ENCODE peak calls at places on chromosomes 16 and 17, in nine cellular contexts. One of them, this sample, is unnamed.

GRCh38 chr17:61729690-61730268 is 133.5 kb downstream of the BRIP1 start:
- DNase-seq in stimulated activated CD4-positive, alpha-beta T cell treated with anti-CD3 and anti-CD28 coated beads, TNF-alpha, amount 100 ng/mL, for 1 hour: no peak
- DNase-seq in C1 segment of cervical spinal cord: no peak
- DNase-seq in CD4-positive, alpha-beta T cell: no peak
- DNase-seq in choroid plexus epithelial cell: no peak
- DNase-seq in effector CD4-positive, alpha-beta T cell: no peak
- DNase-seq in activated naive CD8-positive, alpha-beta T cell treated with anti-CD3 and anti-CD28 coated beads, Interleukin-2, amount 50 U/mL, for 24 hours: no peak
- DNase-seq in NCI-H2227 treated with DMSO at 0.1 percent for 48 hours: no peak
- DNase-seq in amygdala: no peak
- DNase-seq in this sample: no peak

GRCh38 chr16:81220369-81220768 is 18.1 kb upstream of the BCO1 start:
- DNase-seq in stimulated activated CD4-positive, alpha-beta T cell treated with anti-CD3 and anti-CD28 coated beads, TNF-alpha, amount 100 ng/mL, for 1 hour: no peak
- DNase-seq in C1 segment of cervical spinal cord: no peak
- DNase-seq in CD4-positive, alpha-beta T cell: no peak
- DNase-seq in choroid plexus epithelial cell: no peak
- DNase-seq in effector CD4-positive, alpha-beta T cell: no peak
- DNase-seq in activated naive CD8-positive, alpha-beta T cell treated with anti-CD3 and anti-CD28 coated beads, Interleukin-2, amount 50 U/mL, for 24 hours: no peak
- DNase-seq in NCI-H2227 treated with DMSO at 0.1 percent for 48 hours: no peak
- DNase-seq in amygdala: no peak
- DNase-seq in this sample: no peak

GRCh38 chr17:59001158-59001814 is 105.4 kb downstream of the TRIM37 start:
- DNase-seq in stimulated activated CD4-positive, alpha-beta T cell treated with anti-CD3 and anti-CD28 coated beads, TNF-alpha, amount 100 ng/mL, for 1 hour: peak; percentile 29
- DNase-seq in C1 segment of cervical spinal cord: no peak
- DNase-seq in CD4-positive, alpha-beta T cell: peak; percentile 36
- DNase-seq in choroid plexus epithelial cell: peak; percentile 67
- DNase-seq in effector CD4-positive, alpha-beta T cell: peak; percentile 55
- DNase-seq in activated naive CD8-positive, alpha-beta T cell treated with anti-CD3 and anti-CD28 coated beads, Interleukin-2, amount 50 U/mL, for 24 hours: peak; percentile 69
- DNase-seq in NCI-H2227 treated with DMSO at 0.1 percent for 48 hours: no peak
- DNase-seq in amygdala: no peak
- DNase-seq in this sample: no peak

GRCh38 chr16:81723098-81723723 is 55.9 kb upstream of the PLCG2 start:
- DNase-seq in stimulated activated CD4-positive, alpha-beta T cell treated with anti-CD3 and anti-CD28 coated beads, TNF-alpha, amount 100 ng/mL, for 1 hour: no peak
- DNase-seq in C1 segment of cervical spinal cord: no peak
- DNase-seq in CD4-positive, alpha-beta T cell: peak; percentile 19
- DNase-seq in choroid plexus epithelial cell: peak; percentile 94
- DNase-seq in effector CD4-positive, alpha-beta T cell: peak; percentile 55
- DNase-seq in activated naive CD8-positive, alpha-beta T cell treated with anti-CD3 and anti-CD28 coated beads, Interleukin-2, amount 50 U/mL, for 24 hours: no peak
- DNase-seq in NCI-H2227 treated with DMSO at 0.1 percent for 48 hours: peak; percentile 80
- DNase-seq in amygdala: no peak
- DNase-seq in this sample: peak; percentile 9

GRCh38 chr16:22235839-22236745 is 30.0 kb downstream of the EEF2K start:
- DNase-seq in stimulated activated CD4-positive, alpha-beta T cell treated with anti-CD3 and anti-CD28 coated beads, TNF-alpha, amount 100 ng/mL, for 1 hour: no peak
- DNase-seq in C1 segment of cervical spinal cord: no peak
- DNase-seq in CD4-positive, alpha-beta T cell: no peak
- DNase-seq in choroid plexus epithelial cell: no peak
- DNase-seq in effector CD4-positive, alpha-beta T cell: no peak
- DNase-seq in activated naive CD8-positive, alpha-beta T cell treated with anti-CD3 and anti-CD28 coated beads, Interleukin-2, amount 50 U/mL, for 24 hours: no peak
- DNase-seq in NCI-H2227 treated with DMSO at 0.1 percent for 48 hours: peak; percentile 38
- DNase-seq in amygdala: no peak
- DNase-seq in this sample: no peak

GRCh38 chr17:63446218-63446980 is at the start of gene CYB561:
- DNase-seq in stimulated activated CD4-positive, alpha-beta T cell treated with anti-CD3 and anti-CD28 coated beads, TNF-alpha, amount 100 ng/mL, for 1 hour: peak; percentile 64
- DNase-seq in C1 segment of cervical spinal cord: peak; percentile 28
- DNase-seq in CD4-positive, alpha-beta T cell: peak; percentile 62
- DNase-seq in choroid plexus epithelial cell: peak; percentile 59
- DNase-seq in effector CD4-positive, alpha-beta T cell: peak; percentile 48
- DNase-seq in activated naive CD8-positive, alpha-beta T cell treated with anti-CD3 and anti-CD28 coated beads, Interleukin-2, amount 50 U/mL, for 24 hours: peak; percentile 75
- DNase-seq in NCI-H2227 treated with DMSO at 0.1 percent for 48 hours: peak; percentile 60
- DNase-seq in amygdala: no peak
- DNase-seq in this sample: peak; percentile 95

GRCh38 chr16:11138769-11139623 is 117.0 kb downstream of the SOCS1 start:
- DNase-seq in stimulated activated CD4-positive, alpha-beta T cell treated with anti-CD3 and anti-CD28 coated beads, TNF-alpha, amount 100 ng/mL, for 1 hour: no peak
- DNase-seq in C1 segment of cervical spinal cord: no peak
- DNase-seq in CD4-positive, alpha-beta T cell: no peak
- DNase-seq in choroid plexus epithelial cell: peak; percentile 94
- DNase-seq in effector CD4-positive, alpha-beta T cell: no peak
- DNase-seq in activated naive CD8-positive, alpha-beta T cell treated with anti-CD3 and anti-CD28 coated beads, Interleukin-2, amount 50 U/mL, for 24 hours: no peak
- DNase-seq in NCI-H2227 treated with DMSO at 0.1 percent for 48 hours: no peak
- DNase-seq in amygdala: no peak
- DNase-seq in this sample: no peak

GRCh38 chr16:55502801-55503366 is 6.0 kb upstream of the LPCAT2 start:
- DNase-seq in stimulated activated CD4-positive, alpha-beta T cell treated with anti-CD3 and anti-CD28 coated beads, TNF-alpha, amount 100 ng/mL, for 1 hour: no peak
- DNase-seq in C1 segment of cervical spinal cord: peak; percentile 82
- DNase-seq in CD4-positive, alpha-beta T cell: no peak
- DNase-seq in choroid plexus epithelial cell: peak; percentile 92
- DNase-seq in effector CD4-positive, alpha-beta T cell: no peak
- DNase-seq in activated naive CD8-positive, alpha-beta T cell treated with anti-CD3 and anti-CD28 coated beads, Interleukin-2, amount 50 U/mL, for 24 hours: no peak
- DNase-seq in NCI-H2227 treated with DMSO at 0.1 percent for 48 hours: no peak
- DNase-seq in amygdala: peak; percentile 89
- DNase-seq in this sample: peak; percentile 96

GRCh38 chr17:10751569-10751968 is 21.7 kb upstream of the TMEM220 start:
- DNase-seq in stimulated activated CD4-positive, alpha-beta T cell treated with anti-CD3 and anti-CD28 coated beads, TNF-alpha, amount 100 ng/mL, for 1 hour: no peak
- DNase-seq in C1 segment of cervical spinal cord: no peak
- DNase-seq in CD4-positive, alpha-beta T cell: no peak
- DNase-seq in choroid plexus epithelial cell: no peak
- DNase-seq in effector CD4-positive, alpha-beta T cell: no peak
- DNase-seq in activated naive CD8-positive, alpha-beta T cell treated with anti-CD3 and anti-CD28 coated beads, Interleukin-2, amount 50 U/mL, for 24 hours: no peak
- DNase-seq in NCI-H2227 treated with DMSO at 0.1 percent for 48 hours: no peak
- DNase-seq in amygdala: no peak
- DNase-seq in this sample: no peak

GRCh38 chr16:24540575-24541240 is 1.3 kb downstream of the RBBP6 start:
- DNase-seq in stimulated activated CD4-positive, alpha-beta T cell treated with anti-CD3 and anti-CD28 coated beads, TNF-alpha, amount 100 ng/mL, for 1 hour: no peak
- DNase-seq in C1 segment of cervical spinal cord: no peak
- DNase-seq in CD4-positive, alpha-beta T cell: peak; percentile 13
- DNase-seq in choroid plexus epithelial cell: peak; percentile 36
- DNase-seq in effector CD4-positive, alpha-beta T cell: peak; percentile 6
- DNase-seq in activated naive CD8-positive, alpha-beta T cell treated with anti-CD3 and anti-CD28 coated beads, Interleukin-2, amount 50 U/mL, for 24 hours: peak; percentile 14
- DNase-seq in NCI-H2227 treated with DMSO at 0.1 percent for 48 hours: peak; percentile 12
- DNase-seq in amygdala: no peak
- DNase-seq in this sample: no peak

GRCh38 chr17:27294689-27295630 is 1.0 kb downstream of the WSB1 start:
- DNase-seq in stimulated activated CD4-positive, alpha-beta T cell treated with anti-CD3 and anti-CD28 coated beads, TNF-alpha, amount 100 ng/mL, for 1 hour: no peak
- DNase-seq in C1 segment of cervical spinal cord: peak; percentile 61
- DNase-seq in CD4-positive, alpha-beta T cell: peak; percentile 33
- DNase-seq in choroid plexus epithelial cell: peak; percentile 94
- DNase-seq in effector CD4-positive, alpha-beta T cell: peak; percentile 25
- DNase-seq in activated naive CD8-positive, alpha-beta T cell treated with anti-CD3 and anti-CD28 coated beads, Interleukin-2, amount 50 U/mL, for 24 hours: peak; percentile 20
- DNase-seq in NCI-H2227 treated with DMSO at 0.1 percent for 48 hours: peak; percentile 51
- DNase-seq in amygdala: peak; percentile 42
- DNase-seq in this sample: no peak

GRCh38 chr16:69476920-69477418 is 52.5 kb downstream of the CYB5B start:
- DNase-seq in stimulated activated CD4-positive, alpha-beta T cell treated with anti-CD3 and anti-CD28 coated beads, TNF-alpha, amount 100 ng/mL, for 1 hour: no peak
- DNase-seq in C1 segment of cervical spinal cord: no peak
- DNase-seq in CD4-positive, alpha-beta T cell: no peak
- DNase-seq in choroid plexus epithelial cell: peak; percentile 82
- DNase-seq in effector CD4-positive, alpha-beta T cell: no peak
- DNase-seq in activated naive CD8-positive, alpha-beta T cell treated with anti-CD3 and anti-CD28 coated beads, Interleukin-2, amount 50 U/mL, for 24 hours: no peak
- DNase-seq in NCI-H2227 treated with DMSO at 0.1 percent for 48 hours: no peak
- DNase-seq in amygdala: no peak
- DNase-seq in this sample: no peak

GRCh38 chr17:915416-916201 is 64.0 kb downstream of the NXN start:
- DNase-seq in stimulated activated CD4-positive, alpha-beta T cell treated with anti-CD3 and anti-CD28 coated beads, TNF-alpha, amount 100 ng/mL, for 1 hour: no peak
- DNase-seq in C1 segment of cervical spinal cord: no peak
- DNase-seq in CD4-positive, alpha-beta T cell: no peak
- DNase-seq in choroid plexus epithelial cell: peak; percentile 42
- DNase-seq in effector CD4-positive, alpha-beta T cell: no peak
- DNase-seq in activated naive CD8-positive, alpha-beta T cell treated with anti-CD3 and anti-CD28 coated beads, Interleukin-2, amount 50 U/mL, for 24 hours: no peak
- DNase-seq in NCI-H2227 treated with DMSO at 0.1 percent for 48 hours: peak; percentile 7
- DNase-seq in amygdala: no peak
- DNase-seq in this sample: no peak

GRCh38 chr16:85652431-85653221 is 36.1 kb downstream of the GINS2 start:
- DNase-seq in stimulated activated CD4-positive, alpha-beta T cell treated with anti-CD3 and anti-CD28 coated beads, TNF-alpha, amount 100 ng/mL, for 1 hour: no peak
- DNase-seq in C1 segment of cervical spinal cord: peak; percentile 40
- DNase-seq in CD4-positive, alpha-beta T cell: no peak
- DNase-seq in choroid plexus epithelial cell: peak; percentile 40
- DNase-seq in effector CD4-positive, alpha-beta T cell: no peak
- DNase-seq in activated naive CD8-positive, alpha-beta T cell treated with anti-CD3 and anti-CD28 coated beads, Interleukin-2, amount 50 U/mL, for 24 hours: peak; percentile 23
- DNase-seq in NCI-H2227 treated with DMSO at 0.1 percent for 48 hours: no peak
- DNase-seq in amygdala: peak; percentile 41
- DNase-seq in this sample: peak; percentile 92

GRCh38 chr17:7136266-7136877 is 21.8 kb upstream of the ASGR2 start:
- DNase-seq in stimulated activated CD4-positive, alpha-beta T cell treated with anti-CD3 and anti-CD28 coated beads, TNF-alpha, amount 100 ng/mL, for 1 hour: peak; percentile 79
- DNase-seq in C1 segment of cervical spinal cord: no peak
- DNase-seq in CD4-positive, alpha-beta T cell: peak; percentile 74
- DNase-seq in choroid plexus epithelial cell: peak; percentile 82
- DNase-seq in effector CD4-positive, alpha-beta T cell: peak; percentile 79
- DNase-seq in activated naive CD8-positive, alpha-beta T cell treated with anti-CD3 and anti-CD28 coated beads, Interleukin-2, amount 50 U/mL, for 24 hours: peak; percentile 79
- DNase-seq in NCI-H2227 treated with DMSO at 0.1 percent for 48 hours: peak; percentile 16
- DNase-seq in amygdala: peak; percentile 9
- DNase-seq in this sample: peak; percentile 88

GRCh38 chr17:28216032-28216431 is 103.0 kb upstream of the TMEM97 start:
- DNase-seq in stimulated activated CD4-positive, alpha-beta T cell treated with anti-CD3 and anti-CD28 coated beads, TNF-alpha, amount 100 ng/mL, for 1 hour: no peak
- DNase-seq in C1 segment of cervical spinal cord: no peak
- DNase-seq in CD4-positive, alpha-beta T cell: no peak
- DNase-seq in choroid plexus epithelial cell: no peak
- DNase-seq in effector CD4-positive, alpha-beta T cell: no peak
- DNase-seq in activated naive CD8-positive, alpha-beta T cell treated with anti-CD3 and anti-CD28 coated beads, Interleukin-2, amount 50 U/mL, for 24 hours: peak; percentile 24
- DNase-seq in NCI-H2227 treated with DMSO at 0.1 percent for 48 hours: no peak
- DNase-seq in amygdala: no peak
- DNase-seq in this sample: no peak

GRCh38 chr16:87666919-87667318 is 64.6 kb downstream of the JPH3 start:
- DNase-seq in stimulated activated CD4-positive, alpha-beta T cell treated with anti-CD3 and anti-CD28 coated beads, TNF-alpha, amount 100 ng/mL, for 1 hour: no peak
- DNase-seq in C1 segment of cervical spinal cord: no peak
- DNase-seq in CD4-positive, alpha-beta T cell: no peak
- DNase-seq in choroid plexus epithelial cell: no peak
- DNase-seq in effector CD4-positive, alpha-beta T cell: no peak
- DNase-seq in activated naive CD8-positive, alpha-beta T cell treated with anti-CD3 and anti-CD28 coated beads, Interleukin-2, amount 50 U/mL, for 24 hours: no peak
- DNase-seq in NCI-H2227 treated with DMSO at 0.1 percent for 48 hours: no peak
- DNase-seq in amygdala: no peak
- DNase-seq in this sample: no peak

GRCh38 chr17:56440391-56440790 is 153.1 kb upstream of the NOG start:
- DNase-seq in stimulated activated CD4-positive, alpha-beta T cell treated with anti-CD3 and anti-CD28 coated beads, TNF-alpha, amount 100 ng/mL, for 1 hour: no peak
- DNase-seq in C1 segment of cervical spinal cord: no peak
- DNase-seq in CD4-positive, alpha-beta T cell: no peak
- DNase-seq in choroid plexus epithelial cell: peak; percentile 1
- DNase-seq in effector CD4-positive, alpha-beta T cell: no peak
- DNase-seq in activated naive CD8-positive, alpha-beta T cell treated with anti-CD3 and anti-CD28 coated beads, Interleukin-2, amount 50 U/mL, for 24 hours: no peak
- DNase-seq in NCI-H2227 treated with DMSO at 0.1 percent for 48 hours: no peak
- DNase-seq in amygdala: no peak
- DNase-seq in this sample: no peak

GRCh38 chr16:17408296-17408695 is 62.5 kb downstream of the XYLT1 start:
- DNase-seq in stimulated activated CD4-positive, alpha-beta T cell treated with anti-CD3 and anti-CD28 coated beads, TNF-alpha, amount 100 ng/mL, for 1 hour: no peak
- DNase-seq in C1 segment of cervical spinal cord: no peak
- DNase-seq in CD4-positive, alpha-beta T cell: no peak
- DNase-seq in choroid plexus epithelial cell: no peak
- DNase-seq in effector CD4-positive, alpha-beta T cell: no peak
- DNase-seq in activated naive CD8-positive, alpha-beta T cell treated with anti-CD3 and anti-CD28 coated beads, Interleukin-2, amount 50 U/mL, for 24 hours: no peak
- DNase-seq in NCI-H2227 treated with DMSO at 0.1 percent for 48 hours: no peak
- DNase-seq in amygdala: no peak
- DNase-seq in this sample: no peak

GRCh38 chr17:63082952-63083351 is 116.9 kb downstream of the TANC2 start:
- DNase-seq in stimulated activated CD4-positive, alpha-beta T cell treated with anti-CD3 and anti-CD28 coated beads, TNF-alpha, amount 100 ng/mL, for 1 hour: no peak
- DNase-seq in C1 segment of cervical spinal cord: no peak
- DNase-seq in CD4-positive, alpha-beta T cell: no peak
- DNase-seq in choroid plexus epithelial cell: peak; percentile 34
- DNase-seq in effector CD4-positive, alpha-beta T cell: no peak
- DNase-seq in activated naive CD8-positive, alpha-beta T cell treated with anti-CD3 and anti-CD28 coated beads, Interleukin-2, amount 50 U/mL, for 24 hours: no peak
- DNase-seq in NCI-H2227 treated with DMSO at 0.1 percent for 48 hours: no peak
- DNase-seq in amygdala: no peak
- DNase-seq in this sample: no peak

GRCh38 chr17:1715803-1716075 is 5.6 kb upstream of the TLCD2 start:
- DNase-seq in stimulated activated CD4-positive, alpha-beta T cell treated with anti-CD3 and anti-CD28 coated beads, TNF-alpha, amount 100 ng/mL, for 1 hour: no peak
- DNase-seq in C1 segment of cervical spinal cord: no peak
- DNase-seq in CD4-positive, alpha-beta T cell: no peak
- DNase-seq in choroid plexus epithelial cell: no peak
- DNase-seq in effector CD4-positive, alpha-beta T cell: no peak
- DNase-seq in activated naive CD8-positive, alpha-beta T cell treated with anti-CD3 and anti-CD28 coated beads, Interleukin-2, amount 50 U/mL, for 24 hours: no peak
- DNase-seq in NCI-H2227 treated with DMSO at 0.1 percent for 48 hours: no peak
- DNase-seq in amygdala: no peak
- DNase-seq in this sample: no peak

GRCh38 chr16:78184554-78185183 is 85.2 kb downstream of the WWOX start:
- DNase-seq in stimulated activated CD4-positive, alpha-beta T cell treated with anti-CD3 and anti-CD28 coated beads, TNF-alpha, amount 100 ng/mL, for 1 hour: no peak
- DNase-seq in C1 segment of cervical spinal cord: no peak
- DNase-seq in CD4-positive, alpha-beta T cell: no peak
- DNase-seq in choroid plexus epithelial cell: peak; percentile 14
- DNase-seq in effector CD4-positive, alpha-beta T cell: no peak
- DNase-seq in activated naive CD8-positive, alpha-beta T cell treated with anti-CD3 and anti-CD28 coated beads, Interleukin-2, amount 50 U/mL, for 24 hours: no peak
- DNase-seq in NCI-H2227 treated with DMSO at 0.1 percent for 48 hours: no peak
- DNase-seq in amygdala: no peak
- DNase-seq in this sample: no peak

GRCh38 chr17:1002771-1003555 is 6.0 kb downstream of the TIMM22 start:
- DNase-seq in stimulated activated CD4-positive, alpha-beta T cell treated with anti-CD3 and anti-CD28 coated beads, TNF-alpha, amount 100 ng/mL, for 1 hour: no peak
- DNase-seq in C1 segment of cervical spinal cord: peak; percentile 24
- DNase-seq in CD4-positive, alpha-beta T cell: no peak
- DNase-seq in choroid plexus epithelial cell: peak; percentile 72
- DNase-seq in effector CD4-positive, alpha-beta T cell: no peak
- DNase-seq in activated naive CD8-positive, alpha-beta T cell treated with anti-CD3 and anti-CD28 coated beads, Interleukin-2, amount 50 U/mL, for 24 hours: no peak
- DNase-seq in NCI-H2227 treated with DMSO at 0.1 percent for 48 hours: no peak
- DNase-seq in amygdala: peak; percentile 43
- DNase-seq in this sample: no peak

GRCh38 chr16:70697601-70698170 is 11.8 kb upstream of the MTSS2 start:
- DNase-seq in stimulated activated CD4-positive, alpha-beta T cell treated with anti-CD3 and anti-CD28 coated beads, TNF-alpha, amount 100 ng/mL, for 1 hour: no peak
- DNase-seq in C1 segment of cervical spinal cord: no peak
- DNase-seq in CD4-positive, alpha-beta T cell: no peak
- DNase-seq in choroid plexus epithelial cell: peak; percentile 32
- DNase-seq in effector CD4-positive, alpha-beta T cell: no peak
- DNase-seq in activated naive CD8-positive, alpha-beta T cell treated with anti-CD3 and anti-CD28 coated beads, Interleukin-2, amount 50 U/mL, for 24 hours: no peak
- DNase-seq in NCI-H2227 treated with DMSO at 0.1 percent for 48 hours: no peak
- DNase-seq in amygdala: no peak
- DNase-seq in this sample: no peak

This sample was measured in kidney.